ENCODE peak calls at places on chromosomes 11 and 22, in six cellular contexts. E is spleen, B is A549, U is breast epithelium, C is ovary, N is fibroblast of lung. I is an unnamed sample.

GRCh38 chr11:44658451-44658850 is 68.3 kb upstream of the TSPAN18 start:
- DNase-seq in C (no peak), E (no peak), N (no peak), B (peak; percentile 18), U (no peak), I (no peak)

GRCh38 chr11:35614949-35615569 is 3.2 kb upstream of the FJX1 start:
- DNase-seq in C (no peak), N (no peak), B (no peak), U (no peak), E (no peak), I (no peak)

GRCh38 chr11:63999349-64000025 is 13.2 kb downstream of the OTUB1 start:
- DNase-seq in U (peak; percentile 80), E (peak; percentile 87), C (peak; percentile 69), N (peak; percentile 28), B (no peak), I (peak; percentile 53)

GRCh38 chr11:19742595-19743292 is 30.1 kb downstream of the NAV2 start:
- DNase-seq in B (peak; percentile 45), C (peak; percentile 69), N (peak; percentile 78), E (peak; percentile 82), U (peak; percentile 81), I (peak; percentile 57)

GRCh38 chr11:69646493-69647201 is 5.7 kb downstream of the CCND1 start:
- DNase-seq in N (no peak), C (no peak), B (no peak), E (peak; percentile 67), U (no peak), I (no peak)

GRCh38 chr11:94023856-94024255 is 2.7 kb downstream of the HEPHL1 start:
- DNase-seq in B (no peak), N (no peak), C (no peak), E (no peak), U (no peak), I (no peak)

GRCh38 chr22:47213571-47214230 is 451.3 kb downstream of the TBC1D22A start:
- DNase-seq in E (peak; percentile 82), N (peak; percentile 20), B (peak; percentile 28), U (no peak), C (no peak), I (peak; percentile 22)

GRCh38 chr22:45626198-45626651 is 45.4 kb upstream of the ATXN10 start:
- DNase-seq in B (peak; percentile 63), E (peak; percentile 39), N (no peak), U (peak; percentile 78), C (no peak), I (no peak)

GRCh38 chr11:109898592-109898991 is 194.6 kb upstream of the ZC3H12C start:
- DNase-seq in N (no peak), B (no peak), E (no peak), C (no peak), U (no peak), I (no peak)

GRCh38 chr22:46972901-46973831 is 210.7 kb downstream of the TBC1D22A start:
- DNase-seq in U (no peak), B (no peak), E (no peak), N (no peak), C (no peak), I (no peak)

GRCh38 chr11:4094348-4095291 is at the start of gene RRM1:
- DNase-seq in C (peak; percentile 95), N (peak; percentile 98), B (peak; percentile 93), U (peak; percentile 90), E (peak; percentile 96), I (peak; percentile 88)

GRCh38 chr11:19929655-19930054 is 217.0 kb downstream of the NAV2 start:
- DNase-seq in N (peak; percentile 33), B (no peak), C (no peak), E (no peak), U (no peak), I (no peak)

GRCh38 chr22:46072030-46072881 is 78.1 kb upstream of the PPARA start:
- DNase-seq in E (peak; percentile 90), C (peak; percentile 66), B (no peak), U (peak; percentile 75), N (no peak), I (no peak)

GRCh38 chr11:113806403-113806802 is 26.8 kb downstream of the CLDN25 start:
- DNase-seq in B (peak; percentile 4), C (no peak), U (no peak), E (no peak), N (peak; percentile 3), I (no peak)

GRCh38 chr11:14417975-14418374 is 59.0 kb upstream of the RRAS2 start:
- DNase-seq in B (no peak), N (peak; percentile 54), U (no peak), C (no peak), E (no peak), I (no peak)

GRCh38 chr22:31055322-31056159 is 25.6 kb upstream of the SMTN start:
- DNase-seq in C (peak; percentile 90), N (peak; percentile 99), B (peak; percentile 92), E (no peak), U (peak; percentile 94), I (no peak)

GRCh38 chr11:105000797-105001196 is 22.2 kb downstream of the CASP5 start:
- DNase-seq in U (no peak), E (peak; percentile 80), N (no peak), B (no peak), C (no peak), I (peak; percentile 41)

GRCh38 chr11:125404136-125404810 is 91.8 kb downstream of the FEZ1 start:
- DNase-seq in B (no peak), C (no peak), N (no peak), E (peak; percentile 48), U (no peak), I (no peak)

DNA sequence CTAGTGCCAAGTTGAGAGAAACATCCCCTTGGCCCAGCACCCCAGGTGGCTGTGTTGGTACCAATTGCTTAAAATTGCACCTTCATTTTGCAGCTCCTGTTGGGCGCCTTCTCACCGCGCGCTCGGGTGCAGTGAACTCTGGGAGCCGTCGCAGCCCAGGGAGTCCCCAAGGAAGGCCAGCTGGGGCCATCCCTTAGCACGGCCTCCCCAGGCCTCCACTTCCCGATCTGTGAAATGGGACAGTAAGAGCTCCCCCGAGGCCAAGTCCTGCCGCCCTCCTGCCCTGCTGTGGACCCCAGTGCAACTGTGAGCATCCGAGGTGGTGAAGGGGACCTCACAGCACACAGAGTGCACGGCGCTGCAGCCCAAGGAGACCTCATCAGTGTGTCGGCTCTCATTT is 1234.1 kb downstream of the BRD1 start:
- DNase-seq in N (no peak), B (no peak), C (no peak), U (no peak), E (no peak), I (no peak)
- H3K27ac ChIP-seq in N (no peak overlapping the region), B (no peak overlapping the region), C (no peak overlapping the region), U (no peak overlapping the region), E (no peak overlapping the region), I (no peak overlapping the region)

DNA sequence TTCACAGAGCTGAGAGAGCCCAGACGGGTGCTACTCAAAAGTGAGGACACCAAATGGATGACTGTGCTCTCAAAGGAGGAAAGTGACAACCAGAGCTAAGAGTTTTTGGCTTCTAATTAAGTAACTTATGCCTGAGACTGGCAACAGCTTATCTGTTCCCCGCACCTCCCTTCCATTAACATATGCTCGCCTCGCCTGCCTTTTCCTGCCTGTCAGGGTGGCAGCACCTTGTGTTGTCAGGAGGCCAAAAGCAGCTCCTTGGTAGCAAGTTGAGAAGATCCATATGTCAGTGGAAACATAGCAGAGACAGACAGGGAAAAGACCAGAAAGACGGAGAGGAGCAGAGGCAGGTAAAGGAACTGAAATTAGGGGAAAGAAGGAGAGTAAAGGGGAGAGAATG is 574.0 kb upstream of the KIRREL3 start:
- DNase-seq in B (no peak), C (no peak), E (no peak), U (no peak), N (no peak), I (no peak)
- H3K4me3 ChIP-seq in B (no peak overlapping the region), C (no peak overlapping the region), E (no peak overlapping the region), U (no peak overlapping the region), N (no peak overlapping the region), I (no peak overlapping the region)

DNA sequence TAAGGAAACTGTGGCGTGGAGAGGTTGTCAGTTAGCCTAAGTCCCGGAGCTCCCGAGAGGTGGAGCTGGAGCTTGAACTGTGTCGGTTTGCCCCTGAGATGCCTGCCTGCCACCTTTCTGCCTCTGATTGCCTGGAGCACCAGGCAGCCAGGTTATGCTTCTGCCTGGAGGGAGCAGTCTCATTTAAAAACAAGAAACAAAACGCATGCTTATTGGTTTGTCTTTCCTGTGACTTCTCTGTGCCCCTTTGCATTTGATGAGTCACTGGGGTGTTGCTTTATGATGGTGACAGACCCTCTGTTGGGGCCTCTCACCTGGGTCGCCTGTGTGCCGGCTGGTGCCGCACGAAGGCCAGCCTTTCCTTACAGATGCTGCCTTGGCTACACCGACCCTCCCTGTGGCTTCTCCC is 12.2 kb downstream of the AP2A2 start:
- DNase-seq in C (no peak), U (no peak), B (no peak), N (no peak), E (no peak), I (no peak)
- H3K4me1 ChIP-seq in C (peaks cover 8% of the 10 kb centered on the region), U (peaks cover 4% of the 10 kb centered on the region), B (peaks cover 52% of the 10 kb centered on the region), N (no peaks in the 10 kb centered on the region), E (peaks cover 31% of the 10 kb centered on the region), I (peaks cover 11% of the 10 kb centered on the region)

GRCh38 chr11:92830382-92831148 is 138.9 kb upstream of the MTNR1B start:
- DNase-seq in N (no peak), C (no peak), B (no peak), E (no peak), U (no peak), I (no peak)
- H3K27ac ChIP-seq in N (no peak overlapping the region), C (no peak overlapping the region), B (no peak overlapping the region), E (no peak overlapping the region), U (no peak overlapping the region), I (no peak overlapping the region)

GRCh38 chr11:61293869-61294716 is 1.0 kb downstream of the VWCE start:
- DNase-seq in C (peak; percentile 84), B (peak; percentile 67), E (peak; percentile 79), U (peak; percentile 38), N (peak; percentile 42), I (no peak)

GRCh38 chr11:61294717-61295595 is at the start of gene VWCE:
- DNase-seq in E (peak; percentile 92), N (peak; percentile 51), C (peak; percentile 71), U (no peak), B (peak; percentile 62), I (no peak)

GRCh38 chr11:61297341-61297740 is 2.2 kb upstream of the VWCE start:
- DNase-seq in B (no peak), N (no peak), C (no peak), U (no peak), E (peak; percentile 6), I (no peak)

GRCh38 chr11:61297741-61298140 is 2.6 kb upstream of the VWCE start:
- DNase-seq in E (peak; percentile 1), N (peak; percentile 88), B (no peak), C (peak; percentile 55), U (peak; percentile 67), I (no peak)

GRCh38 chr11:61295596-61295926 is 445 bp upstream of the VWCE start:
- DNase-seq in B (no peak), E (peak; percentile 74), U (no peak), N (no peak), C (peak; percentile 52), I (no peak)
- H3K4me3 ChIP-seq in B (no peak overlapping the region), E (peak overlapping the region; percentile 51), U (peak overlapping the region; percentile 54), N (no peak overlapping the region), C (peak overlapping the region; percentile 59), I (peak overlapping the region; percentile 64)